ENCODE peak calls at places on chromosomes 4 and X, in seven cellular contexts. C, Y, U, I, F, E and R are unnamed samples.

GRCh38 chr4:110085131-110085530 is 113.3 kb downstream of the ELOVL6 start:
- DNase-seq in E (no peak), F (no peak), U (no peak), C (peak), I (no peak), Y (no peak), R (no peak)

GRCh38 chr4:73442275-73442674 is 6.3 kb downstream of the AFP start:
- DNase-seq in U (peak), I (no peak), Y (no peak), C (no peak), F (no peak), E (no peak), R (no peak)

GRCh38 chr4:78661923-78662521 is 110.5 kb downstream of the ANXA3 start:
- DNase-seq in C (no peak), Y (no peak), I (peak), F (peak), U (peak), E (no peak), R (no peak)

GRCh38 chrX:134813697-134814096 is 155.4 kb upstream of the PLAC1 start:
- DNase-seq in I (no peak), U (peak), F (no peak), C (no peak), E (no peak), Y (no peak), R (no peak)

GRCh38 chr4:8723222-8723980 is 130.8 kb downstream of the CPZ start:
- DNase-seq in F (no peak), C (no peak), I (no peak), U (no peak), E (no peak), Y (no peak), R (no peak)

GRCh38 chr4:96407651-96408342 is 567.9 kb downstream of the PDHA2 start:
- DNase-seq in C (no peak), U (no peak), F (no peak), Y (no peak), E (no peak), I (no peak), R (no peak)

GRCh38 chr4:84579410-84579791 is 3.5 kb upstream of the CDS1 start:
- DNase-seq in Y (no peak), C (peak), I (no peak), F (no peak), U (no peak), E (peak), R (no peak)

GRCh38 chr4:140935259-140935658 is 179.1 kb upstream of the TBC1D9 start:
- DNase-seq in I (no peak), U (peak), C (no peak), E (no peak), F (no peak), Y (no peak), R (peak)